ENCODE peak calls at places on chromosomes 6 and 20, in four cellular contexts. C is osteoblast; K is CD4-positive, alpha-beta memory T cell; Q is iPS DF 6.9. O is an unnamed sample.

GRCh38 chr6:170205534-170206316 is 85.2 kb downstream of the DLL1 start:
- DNase-seq in C (peak; percentile 55), K (no peak), Q (no peak), O (peak; percentile 3)

GRCh38 chr6:138577151-138577915 is 78.0 kb upstream of the NHSL1 start:
- DNase-seq in C (no peak), K (no peak), Q (no peak), O (no peak)

GRCh38 chr6:46491789-46492547 is 719 bp upstream of the RCAN2 start:
- DNase-seq in C (peak; percentile 95), K (peak; percentile 5), Q (no peak), O (peak; percentile 66)

GRCh38 chr20:38635721-38636285 is 34.2 kb downstream of the ARHGAP40 start:
- DNase-seq in C (no peak), K (no peak), Q (no peak), O (no peak)

GRCh38 chr6:13787146-13787545 is 27.2 kb downstream of the MCUR1 start:
- DNase-seq in C (no peak), K (no peak), Q (no peak), O (no peak)

GRCh38 chr6:6420097-6420496 is 99.6 kb upstream of the F13A1 start:
- DNase-seq in C (no peak), K (no peak), Q (no peak), O (no peak)

GRCh38 chr6:88840806-88841539 is 122.4 kb downstream of the RNGTT start:
- DNase-seq in C (no peak), K (no peak), Q (no peak), O (no peak)

GRCh38 chr6:117549606-117550005 is 52.7 kb downstream of the GOPC start:
- DNase-seq in C (no peak), K (no peak), Q (no peak), O (no peak)

GRCh38 chr6:137233561-137234504 is 14.6 kb upstream of the IFNGR1 start:
- DNase-seq in C (peak; percentile 92), K (no peak), Q (no peak), O (peak; percentile 46)

GRCh38 chr20:53657289-53657678 is 63.6 kb upstream of the ZNF217 start:
- DNase-seq in C (no peak), K (no peak), Q (no peak), O (no peak)

GRCh38 chr20:53658327-53658726 is 64.7 kb upstream of the ZNF217 start:
- DNase-seq in C (no peak), K (no peak), Q (no peak), O (no peak)

GRCh38 chr20:53655909-53656652 is 62.4 kb upstream of the ZNF217 start:
- DNase-seq in C (no peak), K (no peak), Q (no peak), O (no peak)

GRCh38 chr20:53657732-53658131 is 64.1 kb upstream of the ZNF217 start:
- DNase-seq in C (no peak), K (no peak), Q (no peak), O (no peak)

DNA sequence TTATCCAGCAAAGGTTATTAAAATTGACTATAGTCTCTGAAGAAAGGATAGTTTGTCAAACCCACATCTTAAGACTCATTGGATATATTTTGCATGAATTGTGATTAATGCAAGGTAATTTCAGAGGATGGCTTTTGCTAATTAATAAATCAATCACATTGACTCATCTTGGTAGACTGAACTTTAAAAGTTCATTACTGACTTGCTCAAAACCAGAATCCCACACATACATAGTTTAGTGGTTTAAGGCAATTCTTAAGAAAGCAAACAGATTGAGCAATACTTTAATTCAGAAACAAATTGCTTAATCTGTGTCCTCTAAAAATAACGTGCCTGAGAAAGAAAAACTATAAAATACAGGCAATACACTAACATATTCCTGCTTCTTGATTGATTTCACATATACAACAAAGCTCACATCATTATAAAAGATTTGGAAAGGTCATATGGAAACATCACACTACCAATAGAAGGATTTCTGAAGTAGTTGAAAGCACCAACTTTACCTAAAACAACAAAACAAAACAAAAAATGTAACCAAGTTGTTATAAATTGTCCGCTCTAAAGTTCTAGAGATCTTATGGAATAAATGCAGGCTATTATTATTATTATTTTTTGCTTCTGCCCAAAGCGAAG is 63.1 kb upstream of the ZNF217 start:
- DNase-seq in C (no peak), K (no peak), Q (no peak), O (no peak)
- H3K4me1 ChIP-seq in C (peaks cover 43% of the 10 kb centered on the region), K (peaks cover 63% of the 10 kb centered on the region), Q (peaks cover 2% of the 10 kb centered on the region), O (peaks cover 4% of the 10 kb centered on the region)

DNA sequence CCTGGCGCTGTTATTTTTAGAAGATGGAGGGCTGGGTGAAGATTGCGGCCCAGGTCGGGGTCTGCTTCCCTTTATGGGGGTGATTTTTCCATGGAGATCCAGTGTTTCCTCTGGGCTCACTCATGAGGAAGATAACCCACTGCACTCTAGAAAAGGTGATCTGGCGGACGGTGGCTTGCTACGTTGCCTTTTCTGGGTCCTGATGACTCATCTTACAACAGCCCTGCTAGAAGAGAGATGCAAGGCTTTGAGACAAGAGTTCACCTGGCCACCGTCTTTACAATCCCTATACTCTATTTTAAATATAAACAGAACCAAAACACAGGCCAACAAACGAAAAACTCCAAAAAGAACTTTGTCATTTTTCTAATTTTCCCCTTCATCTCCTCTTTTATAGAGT is 182.1 kb upstream of the EXOC2 start:
- DNase-seq in C (no peak), K (no peak), Q (no peak), O (no peak)
- H3K27ac ChIP-seq in C (no peak overlapping the region), K (no peak overlapping the region), Q (no peak overlapping the region), O (no peak overlapping the region)

GRCh38 chr6:129644567-129645015 is 65.4 kb downstream of the ARHGAP18 start:
- DNase-seq in C (no peak), K (no peak), Q (no peak), O (no peak)

GRCh38 chr6:129646140-129646569 is 63.8 kb downstream of the ARHGAP18 start:
- DNase-seq in C (no peak), K (no peak), Q (no peak), O (no peak)

GRCh38 chr6:129647044-129647443 is 62.9 kb downstream of the ARHGAP18 start:
- DNase-seq in C (no peak), K (no peak), Q (no peak), O (no peak)

GRCh38 chr6:129645371-129646139 is 64.4 kb downstream of the ARHGAP18 start:
- DNase-seq in C (no peak), K (no peak), Q (no peak), O (no peak)

GRCh38 chr6:129646617-129647016 is 63.4 kb downstream of the ARHGAP18 start:
- DNase-seq in C (no peak), K (no peak), Q (no peak), O (no peak)
- H3K4me3 ChIP-seq in C (peak overlapping the region; percentile 30), K (no peak overlapping the region), Q (no peak overlapping the region), O (peak overlapping the region; percentile 28)

DNA sequence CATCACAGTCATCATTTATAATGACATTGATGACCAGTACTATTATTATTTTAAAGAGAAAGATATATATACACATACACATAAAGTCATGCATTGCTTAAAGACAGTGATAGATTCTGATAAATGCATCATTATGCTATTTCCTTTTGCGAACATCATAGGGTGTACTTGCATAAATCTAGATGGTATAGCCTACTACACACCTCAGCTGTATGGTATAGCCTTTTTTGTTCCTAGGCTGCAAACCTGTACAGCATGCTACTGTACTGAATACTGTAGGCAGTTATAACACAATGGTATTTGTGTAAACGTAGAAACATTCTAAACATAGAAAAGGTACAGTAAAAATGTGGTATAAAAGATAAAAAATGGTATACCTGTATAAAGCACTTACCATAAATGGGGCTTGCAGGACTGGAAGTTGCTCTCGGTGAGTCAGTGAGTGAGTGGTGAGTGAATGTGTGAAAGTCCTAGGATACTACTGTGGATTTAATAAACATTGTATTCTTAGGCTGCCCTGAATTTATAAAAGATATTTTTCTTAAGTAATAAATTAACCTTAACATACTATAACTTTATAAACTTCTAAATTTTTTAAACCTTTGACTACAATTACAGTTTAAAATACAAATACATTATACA is 23.9 kb downstream of the QKI start:
- DNase-seq in C (no peak), K (no peak), Q (no peak), O (no peak)
- H3K4me1 ChIP-seq in C (peaks cover 13% of the 10 kb centered on the region), K (peaks cover 16% of the 10 kb centered on the region), Q (no peaks in the 10 kb centered on the region), O (peaks cover 63% of the 10 kb centered on the region)

GRCh38 chr20:286508-286907 is 4.0 kb downstream of the C20orf96 start:
- DNase-seq in C (no peak), K (no peak), Q (no peak), O (no peak)
- H3K27ac ChIP-seq in C (no peak overlapping the region), K (no peak overlapping the region), Q (no peak overlapping the region), O (no peak overlapping the region)

DNA sequence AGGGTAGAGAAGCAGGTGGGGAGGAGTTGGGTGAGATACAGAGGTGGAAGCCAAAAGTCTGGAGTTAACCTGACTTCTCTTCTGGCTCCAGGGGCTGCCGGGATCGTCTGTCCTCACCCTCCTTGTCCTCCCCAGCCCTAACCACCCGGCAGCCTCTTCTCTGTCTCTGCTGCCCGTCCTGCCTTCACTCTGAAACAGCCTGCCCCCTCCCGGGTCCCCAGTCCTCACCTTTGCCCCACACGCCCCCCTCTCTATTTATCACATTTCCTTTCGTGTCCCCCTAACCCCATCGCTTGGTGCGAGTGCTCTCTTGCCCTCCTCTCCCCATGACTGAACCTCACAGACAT is 5.7 kb downstream of the RING1 start:
- DNase-seq in C (peak; percentile 88), K (no peak), Q (no peak), O (no peak)
- H3K4me3 ChIP-seq in C (peak overlapping the region; percentile 76), K (no peak overlapping the region), Q (peak overlapping the region; percentile 56), O (peak overlapping the region; percentile 64)

GRCh38 chr6:116278853-116279231 is 888 bp downstream of the TSPYL1 start:
- DNase-seq in C (peak; percentile 71), K (no peak), Q (no peak), O (peak; percentile 61)

GRCh38 chr6:116278478-116278822 is 1.3 kb downstream of the TSPYL1 start:
- DNase-seq in C (no peak), K (no peak), Q (no peak), O (no peak)

GRCh38 chr6:116280161-116280959 is 630 bp upstream of the TSPYL1 start:
- DNase-seq in C (peak; percentile 22), K (no peak), Q (no peak), O (no peak)

GRCh38 chr6:116280960-116281316 is 1.2 kb upstream of the TSPYL1 start:
- DNase-seq in C (no peak), K (no peak), Q (no peak), O (no peak)

GRCh38 chr6:116279232-116280160 is at the start of gene TSPYL1:
- DNase-seq in C (peak; percentile 91), K (peak; percentile 96), Q (peak; percentile 94), O (peak; percentile 97)
- H3K4me1 ChIP-seq in C (peaks cover 28% of the 10 kb centered on the region), K (peaks cover 50% of the 10 kb centered on the region), Q (peaks cover 5% of the 10 kb centered on the region), O (peaks cover 14% of the 10 kb centered on the region)

GRCh38 chr6:113833537-113833936 is 23.6 kb upstream of the MARCKS start:
- DNase-seq in C (peak; percentile 39), K (no peak), Q (no peak), O (no peak)

GRCh38 chr6:113829702-113830058 is 27.5 kb upstream of the MARCKS start:
- DNase-seq in C (no peak), K (no peak), Q (no peak), O (no peak)

GRCh38 chr6:113825776-113826175 is 31.4 kb upstream of the MARCKS start:
- DNase-seq in C (peak; percentile 21), K (no peak), Q (no peak), O (peak; percentile 84)

GRCh38 chr6:113828984-113829701 is 28.0 kb upstream of the MARCKS start:
- DNase-seq in C (no peak), K (no peak), Q (no peak), O (no peak)

DNA sequence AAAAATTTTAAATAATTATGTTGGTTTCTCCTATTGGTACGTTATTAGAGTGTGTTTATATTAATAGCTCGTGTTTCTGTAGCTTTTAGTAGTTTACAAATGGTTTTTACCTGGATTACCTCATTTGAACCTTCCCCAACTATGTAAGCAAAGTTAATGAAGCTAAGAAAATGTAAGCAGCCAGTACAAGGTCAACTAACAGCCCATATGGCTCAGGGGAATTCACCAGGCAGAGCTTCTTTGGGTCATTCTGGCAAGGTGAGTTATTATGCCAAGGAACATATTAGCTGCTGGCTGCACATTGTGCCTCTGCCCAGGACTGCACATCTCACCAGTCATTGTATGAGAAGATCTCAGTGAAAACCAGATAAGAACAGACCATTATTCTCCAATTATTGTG is 27.0 kb upstream of the MARCKS start:
- DNase-seq in C (no peak), K (no peak), Q (no peak), O (no peak)
- H3K27ac ChIP-seq in C (no peak overlapping the region), K (no peak overlapping the region), Q (no peak overlapping the region), O (no peak overlapping the region)

O was measured in heart left ventricle.